ENCODE peak calls at places on chromosomes 16 and 17, in eight cellular contexts. One of them, this sample, is unnamed.
A peak's percentile ranks its signal among the peaks of the same experiment; 100 is the strongest.

GRCh38 chr16:87006789-87007745 is 310.1 kb downstream of the C16orf95 start:
- DNase-seq in CD4-positive, CD25-positive, alpha-beta regulatory T cell: no peak
- DNase-seq in DND-41: no peak
- DNase-seq in left ventricle myocardium inferior: no peak
- DNase-seq in Peyer's patch: peak; percentile 21
- DNase-seq in transverse colon: no peak
- DNase-seq in HL-60: no peak
- DNase-seq in AG04450: no peak
- DNase-seq in this sample: no peak

GRCh38 chr17:21823643-21824042 is 131.3 kb downstream of the KCNJ18 start:
- DNase-seq in AG04450: no peak
- DNase-seq in HL-60: no peak
- DNase-seq in left ventricle myocardium inferior: no peak
- DNase-seq in CD4-positive, CD25-positive, alpha-beta regulatory T cell: no peak
- DNase-seq in Peyer's patch: no peak
- DNase-seq in DND-41: no peak
- DNase-seq in transverse colon: no peak
- DNase-seq in this sample: no peak

GRCh38 chr16:67969286-67970039 is 1.0 kb upstream of the SLC12A4 start:
- DNase-seq in DND-41: no peak
- DNase-seq in CD4-positive, CD25-positive, alpha-beta regulatory T cell: peak; percentile 44
- DNase-seq in AG04450: no peak
- DNase-seq in Peyer's patch: no peak
- DNase-seq in HL-60: no peak
- DNase-seq in transverse colon: no peak
- DNase-seq in left ventricle myocardium inferior: no peak
- DNase-seq in this sample: no peak

GRCh38 chr16:10663744-10664143 is 31.0 kb downstream of the TEKT5 start:
- DNase-seq in AG04450: no peak
- DNase-seq in DND-41: no peak
- DNase-seq in Peyer's patch: no peak
- DNase-seq in left ventricle myocardium inferior: no peak
- DNase-seq in CD4-positive, CD25-positive, alpha-beta regulatory T cell: no peak
- DNase-seq in HL-60: no peak
- DNase-seq in transverse colon: no peak
- DNase-seq in this sample: no peak

GRCh38 chr17:74761931-74762330 is 13.5 kb downstream of the NHERF1 start:
- DNase-seq in AG04450: no peak
- DNase-seq in transverse colon: no peak
- DNase-seq in Peyer's patch: no peak
- DNase-seq in left ventricle myocardium inferior: no peak
- DNase-seq in HL-60: no peak
- DNase-seq in CD4-positive, CD25-positive, alpha-beta regulatory T cell: no peak
- DNase-seq in DND-41: no peak
- DNase-seq in this sample: no peak

GRCh38 chr17:42428141-42428944 is 5.3 kb upstream of the CAVIN1 start:
- DNase-seq in CD4-positive, CD25-positive, alpha-beta regulatory T cell: peak; percentile 58
- DNase-seq in Peyer's patch: peak; percentile 77
- DNase-seq in transverse colon: peak; percentile 57
- DNase-seq in HL-60: peak; percentile 67
- DNase-seq in left ventricle myocardium inferior: no peak
- DNase-seq in AG04450: peak; percentile 91
- DNase-seq in DND-41: peak; percentile 49
- DNase-seq in this sample: no peak

GRCh38 chr16:28876016-28876659 is 2.1 kb upstream of the ATP2A1 start:
- DNase-seq in transverse colon: no peak
- DNase-seq in CD4-positive, CD25-positive, alpha-beta regulatory T cell: no peak
- DNase-seq in HL-60: no peak
- DNase-seq in left ventricle myocardium inferior: no peak
- DNase-seq in AG04450: no peak
- DNase-seq in DND-41: no peak
- DNase-seq in Peyer's patch: no peak
- DNase-seq in this sample: no peak

GRCh38 chr17:50563095-50563511 is 2.6 kb downstream of the CACNA1G start:
- DNase-seq in DND-41: no peak
- DNase-seq in left ventricle myocardium inferior: no peak
- DNase-seq in Peyer's patch: no peak
- DNase-seq in HL-60: no peak
- DNase-seq in AG04450: no peak
- DNase-seq in CD4-positive, CD25-positive, alpha-beta regulatory T cell: no peak
- DNase-seq in transverse colon: no peak
- DNase-seq in this sample: no peak

GRCh38 chr17:47620503-47621245 is 29.0 kb upstream of the KPNB1 start:
- DNase-seq in DND-41: no peak
- DNase-seq in transverse colon: no peak
- DNase-seq in CD4-positive, CD25-positive, alpha-beta regulatory T cell: peak; percentile 36
- DNase-seq in Peyer's patch: no peak
- DNase-seq in left ventricle myocardium inferior: no peak
- DNase-seq in HL-60: no peak
- DNase-seq in AG04450: no peak
- DNase-seq in this sample: no peak

GRCh38 chr16:14489460-14489859 is 140.6 kb downstream of the PARN start:
- DNase-seq in AG04450: no peak
- DNase-seq in Peyer's patch: no peak
- DNase-seq in transverse colon: no peak
- DNase-seq in DND-41: peak; percentile 11
- DNase-seq in HL-60: peak; percentile 3
- DNase-seq in left ventricle myocardium inferior: no peak
- DNase-seq in CD4-positive, CD25-positive, alpha-beta regulatory T cell: peak; percentile 15
- DNase-seq in this sample: peak; percentile 25

GRCh38 chr16:11004957-11005610 is 60.7 kb downstream of the CLEC16A start:
- DNase-seq in DND-41: no peak
- DNase-seq in transverse colon: no peak
- DNase-seq in AG04450: peak; percentile 58
- DNase-seq in CD4-positive, CD25-positive, alpha-beta regulatory T cell: no peak
- DNase-seq in left ventricle myocardium inferior: no peak
- DNase-seq in Peyer's patch: no peak
- DNase-seq in HL-60: no peak
- DNase-seq in this sample: no peak

GRCh38 chr17:72465191-72466024 is 344.6 kb downstream of the SOX9 start:
- DNase-seq in transverse colon: peak; percentile 77
- DNase-seq in DND-41: no peak
- DNase-seq in left ventricle myocardium inferior: no peak
- DNase-seq in Peyer's patch: peak; percentile 91
- DNase-seq in AG04450: peak; percentile 54
- DNase-seq in HL-60: no peak
- DNase-seq in CD4-positive, CD25-positive, alpha-beta regulatory T cell: no peak
- DNase-seq in this sample: no peak

GRCh38 chr17:30235386-30236296 is at the start of gene SLC6A4:
- DNase-seq in Peyer's patch: no peak
- DNase-seq in left ventricle myocardium inferior: no peak
- DNase-seq in CD4-positive, CD25-positive, alpha-beta regulatory T cell: no peak
- DNase-seq in AG04450: no peak
- DNase-seq in DND-41: no peak
- DNase-seq in HL-60: no peak
- DNase-seq in transverse colon: no peak
- DNase-seq in this sample: no peak
- H3K27me3 ChIP-seq in Peyer's patch: no peaks in the 10 kb centered on the region
- H3K27me3 ChIP-seq in left ventricle myocardium inferior: peaks cover 80% of the 10 kb centered on the region
- H3K27me3 ChIP-seq in CD4-positive, CD25-positive, alpha-beta regulatory T cell: peaks cover 29% of the 10 kb centered on the region
- H3K27me3 ChIP-seq in AG04450: peaks cover 73% of the 10 kb centered on the region
- H3K27me3 ChIP-seq in DND-41: peaks cover 6% of the 10 kb centered on the region
- H3K27me3 ChIP-seq in HL-60: peaks cover 22% of the 10 kb centered on the region
- H3K27me3 ChIP-seq in transverse colon: peaks cover 83% of the 10 kb centered on the region
- H3K27me3 ChIP-seq in this sample: no peaks in the 10 kb centered on the region

DNA sequence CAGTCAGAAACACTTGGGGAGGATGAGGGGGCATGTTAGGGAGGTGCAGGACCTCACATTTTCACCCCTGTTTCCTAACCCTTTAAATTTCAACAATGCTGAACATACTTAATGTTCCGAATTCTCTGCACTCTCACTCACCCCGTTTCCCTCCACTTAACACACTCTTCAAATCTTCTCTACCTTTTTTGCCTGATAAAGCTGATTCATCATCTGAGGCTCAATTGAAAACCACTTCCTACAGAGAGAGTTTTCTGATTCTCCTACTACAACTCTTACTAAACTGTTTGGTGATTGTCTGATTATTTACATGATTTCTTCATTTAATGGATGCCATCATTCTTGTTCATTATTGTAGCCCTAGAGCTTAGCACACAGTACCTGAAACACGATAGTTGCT is 42.4 kb downstream of the PCTP start:
- DNase-seq in DND-41: no peak
- DNase-seq in HL-60: no peak
- DNase-seq in left ventricle myocardium inferior: no peak
- DNase-seq in AG04450: no peak
- DNase-seq in Peyer's patch: no peak
- DNase-seq in CD4-positive, CD25-positive, alpha-beta regulatory T cell: no peak
- DNase-seq in transverse colon: no peak
- DNase-seq in this sample: no peak
- H3K27me3 ChIP-seq in DND-41: no peaks in the 10 kb centered on the region
- H3K27me3 ChIP-seq in HL-60: no peaks in the 10 kb centered on the region
- H3K27me3 ChIP-seq in left ventricle myocardium inferior: no peaks in the 10 kb centered on the region
- H3K27me3 ChIP-seq in AG04450: no peaks in the 10 kb centered on the region
- H3K27me3 ChIP-seq in Peyer's patch: no peaks in the 10 kb centered on the region
- H3K27me3 ChIP-seq in CD4-positive, CD25-positive, alpha-beta regulatory T cell: peaks cover 9% of the 10 kb centered on the region
- H3K27me3 ChIP-seq in transverse colon: no peaks in the 10 kb centered on the region
- H3K27me3 ChIP-seq in this sample: no peaks in the 10 kb centered on the region

GRCh38 chr16:84640145-84640544 is 8.2 kb upstream of the KLHL36 start:
- DNase-seq in CD4-positive, CD25-positive, alpha-beta regulatory T cell: no peak
- DNase-seq in Peyer's patch: no peak
- DNase-seq in DND-41: no peak
- DNase-seq in AG04450: no peak
- DNase-seq in HL-60: no peak
- DNase-seq in left ventricle myocardium inferior: no peak
- DNase-seq in transverse colon: no peak
- DNase-seq in this sample: no peak

GRCh38 chr16:84643180-84643583 is 5.1 kb upstream of the KLHL36 start:
- DNase-seq in transverse colon: peak; percentile 58
- DNase-seq in DND-41: no peak
- DNase-seq in AG04450: peak; percentile 71
- DNase-seq in HL-60: peak; percentile 82
- DNase-seq in Peyer's patch: peak; percentile 67
- DNase-seq in CD4-positive, CD25-positive, alpha-beta regulatory T cell: no peak
- DNase-seq in left ventricle myocardium inferior: peak; percentile 76
- DNase-seq in this sample: peak; percentile 84

GRCh38 chr16:84638195-84638806 is 10.0 kb upstream of the KLHL36 start:
- DNase-seq in Peyer's patch: no peak
- DNase-seq in HL-60: no peak
- DNase-seq in AG04450: no peak
- DNase-seq in transverse colon: no peak
- DNase-seq in left ventricle myocardium inferior: no peak
- DNase-seq in CD4-positive, CD25-positive, alpha-beta regulatory T cell: no peak
- DNase-seq in DND-41: no peak
- DNase-seq in this sample: no peak

GRCh38 chr16:84643677-84644076 is 4.6 kb upstream of the KLHL36 start:
- DNase-seq in DND-41: no peak
- DNase-seq in transverse colon: no peak
- DNase-seq in CD4-positive, CD25-positive, alpha-beta regulatory T cell: no peak
- DNase-seq in AG04450: no peak
- DNase-seq in left ventricle myocardium inferior: no peak
- DNase-seq in Peyer's patch: no peak
- DNase-seq in HL-60: no peak
- DNase-seq in this sample: no peak

GRCh38 chr16:84641643-84642358 is 6.5 kb upstream of the KLHL36 start:
- DNase-seq in HL-60: no peak
- DNase-seq in left ventricle myocardium inferior: no peak
- DNase-seq in transverse colon: no peak
- DNase-seq in CD4-positive, CD25-positive, alpha-beta regulatory T cell: peak; percentile 46
- DNase-seq in Peyer's patch: no peak
- DNase-seq in AG04450: no peak
- DNase-seq in DND-41: no peak
- DNase-seq in this sample: no peak
- H3K27me3 ChIP-seq in HL-60: no peaks in the 10 kb centered on the region
- H3K27me3 ChIP-seq in left ventricle myocardium inferior: no peaks in the 10 kb centered on the region
- H3K27me3 ChIP-seq in transverse colon: no peaks in the 10 kb centered on the region
- H3K27me3 ChIP-seq in CD4-positive, CD25-positive, alpha-beta regulatory T cell: no peaks in the 10 kb centered on the region
- H3K27me3 ChIP-seq in Peyer's patch: no peaks in the 10 kb centered on the region
- H3K27me3 ChIP-seq in AG04450: no peaks in the 10 kb centered on the region
- H3K27me3 ChIP-seq in DND-41: peaks cover 10% of the 10 kb centered on the region
- H3K27me3 ChIP-seq in this sample: no peaks in the 10 kb centered on the region

GRCh38 chr17:81454473-81454872 is 58.1 kb downstream of the ACTG1 start:
- DNase-seq in AG04450: no peak
- DNase-seq in Peyer's patch: no peak
- DNase-seq in left ventricle myocardium inferior: no peak
- DNase-seq in CD4-positive, CD25-positive, alpha-beta regulatory T cell: no peak
- DNase-seq in DND-41: no peak
- DNase-seq in HL-60: peak; percentile 34
- DNase-seq in transverse colon: no peak
- DNase-seq in this sample: no peak
- H3K27me3 ChIP-seq in AG04450: no peaks in the 10 kb centered on the region
- H3K27me3 ChIP-seq in Peyer's patch: no peaks in the 10 kb centered on the region
- H3K27me3 ChIP-seq in left ventricle myocardium inferior: no peaks in the 10 kb centered on the region
- H3K27me3 ChIP-seq in CD4-positive, CD25-positive, alpha-beta regulatory T cell: no peaks in the 10 kb centered on the region
- H3K27me3 ChIP-seq in DND-41: no peaks in the 10 kb centered on the region
- H3K27me3 ChIP-seq in HL-60: no peaks in the 10 kb centered on the region
- H3K27me3 ChIP-seq in transverse colon: no peaks in the 10 kb centered on the region
- H3K27me3 ChIP-seq in this sample: no peaks in the 10 kb centered on the region

DNA sequence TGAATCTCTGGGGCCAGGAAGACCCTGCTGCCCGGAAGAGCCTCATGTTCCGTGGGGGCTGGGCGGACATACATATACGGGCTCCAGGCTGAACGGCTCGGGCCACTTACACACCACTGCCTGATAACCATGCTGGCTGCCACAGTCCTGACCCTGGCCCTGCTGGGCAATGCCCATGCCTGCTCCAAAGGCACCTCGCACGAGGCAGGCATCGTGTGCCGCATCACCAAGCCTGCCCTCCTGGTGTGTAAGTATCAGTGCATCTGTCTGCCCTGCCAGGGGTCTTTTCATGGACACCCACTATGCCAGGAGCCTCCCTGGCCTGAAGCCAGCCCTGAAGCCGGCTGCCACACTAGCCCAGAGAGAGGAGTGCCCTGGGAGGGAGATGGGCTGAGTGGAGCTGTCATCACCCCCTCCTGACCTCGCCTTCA is at the start of gene CETP:
- DNase-seq in left ventricle myocardium inferior: no peak
- DNase-seq in CD4-positive, CD25-positive, alpha-beta regulatory T cell: no peak
- DNase-seq in transverse colon: no peak
- DNase-seq in AG04450: no peak
- DNase-seq in DND-41: no peak
- DNase-seq in Peyer's patch: no peak
- DNase-seq in HL-60: no peak
- DNase-seq in this sample: no peak
- H3K27me3 ChIP-seq in left ventricle myocardium inferior: no peaks in the 10 kb centered on the region
- H3K27me3 ChIP-seq in CD4-positive, CD25-positive, alpha-beta regulatory T cell: no peaks in the 10 kb centered on the region
- H3K27me3 ChIP-seq in transverse colon: no peaks in the 10 kb centered on the region
- H3K27me3 ChIP-seq in AG04450: no peaks in the 10 kb centered on the region
- H3K27me3 ChIP-seq in DND-41: no peaks in the 10 kb centered on the region
- H3K27me3 ChIP-seq in Peyer's patch: no peaks in the 10 kb centered on the region
- H3K27me3 ChIP-seq in HL-60: no peaks in the 10 kb centered on the region
- H3K27me3 ChIP-seq in this sample: no peaks in the 10 kb centered on the region

GRCh38 chr17:49343273-49343672 is 18.8 kb downstream of the ZNF652 start:
- DNase-seq in transverse colon: no peak
- DNase-seq in DND-41: no peak
- DNase-seq in HL-60: peak; percentile 28
- DNase-seq in CD4-positive, CD25-positive, alpha-beta regulatory T cell: peak; percentile 38
- DNase-seq in AG04450: no peak
- DNase-seq in left ventricle myocardium inferior: no peak
- DNase-seq in Peyer's patch: no peak
- DNase-seq in this sample: no peak
- H3K27me3 ChIP-seq in transverse colon: no peaks in the 10 kb centered on the region
- H3K27me3 ChIP-seq in DND-41: no peaks in the 10 kb centered on the region
- H3K27me3 ChIP-seq in HL-60: no peaks in the 10 kb centered on the region
- H3K27me3 ChIP-seq in CD4-positive, CD25-positive, alpha-beta regulatory T cell: no peaks in the 10 kb centered on the region
- H3K27me3 ChIP-seq in AG04450: no peaks in the 10 kb centered on the region
- H3K27me3 ChIP-seq in left ventricle myocardium inferior: no peaks in the 10 kb centered on the region
- H3K27me3 ChIP-seq in Peyer's patch: no peaks in the 10 kb centered on the region
- H3K27me3 ChIP-seq in this sample: no peaks in the 10 kb centered on the region

GRCh38 chr16:24683847-24684493 is 45.5 kb upstream of the TNRC6A start:
- DNase-seq in HL-60: no peak
- DNase-seq in CD4-positive, CD25-positive, alpha-beta regulatory T cell: no peak
- DNase-seq in transverse colon: no peak
- DNase-seq in DND-41: no peak
- DNase-seq in Peyer's patch: no peak
- DNase-seq in left ventricle myocardium inferior: no peak
- DNase-seq in AG04450: no peak
- DNase-seq in this sample: no peak
- H3K27me3 ChIP-seq in HL-60: no peaks in the 10 kb centered on the region
- H3K27me3 ChIP-seq in CD4-positive, CD25-positive, alpha-beta regulatory T cell: no peaks in the 10 kb centered on the region
- H3K27me3 ChIP-seq in transverse colon: no peaks in the 10 kb centered on the region
- H3K27me3 ChIP-seq in DND-41: no peaks in the 10 kb centered on the region
- H3K27me3 ChIP-seq in Peyer's patch: no peaks in the 10 kb centered on the region
- H3K27me3 ChIP-seq in left ventricle myocardium inferior: no peaks in the 10 kb centered on the region
- H3K27me3 ChIP-seq in AG04450: no peaks in the 10 kb centered on the region
- H3K27me3 ChIP-seq in this sample: no peaks in the 10 kb centered on the region

This sample was measured in heart left ventricle.